ENCODE peak calls at places on chromosomes 2 and 18, in seven cellular contexts. W is upper lobe of left lung; R is hepatocyte; X is left ventricle myocardium inferior; U is CD4-positive, alpha-beta T cell; J is progenitor cell of endocrine pancreas; L is GM12865. N is an unnamed sample.

GRCh38 chr18:73366713-73367112 is 498.9 kb upstream of the NETO1 start:
- DNase-seq in W (no peak), X (no peak), J (no peak), L (no peak), R (no peak), U (no peak), N (no peak)

GRCh38 chr2:198852248-198852647 is 605.5 kb downstream of the SATB2 start:
- DNase-seq in X (no peak), U (no peak), R (no peak), W (no peak), L (no peak), J (no peak), N (no peak)

GRCh38 chr2:28193552-28194383 is 198.9 kb upstream of the FOSL2 start:
- DNase-seq in W (no peak), U (no peak), J (no peak), L (no peak), X (no peak), R (no peak), N (no peak)

GRCh38 chr18:34083910-34084309 is 140.8 kb downstream of the NOL4 start:
- DNase-seq in X (no peak), L (no peak), J (no peak), R (peak; percentile 3), W (no peak), U (no peak), N (no peak)

GRCh38 chr2:152336854-152337510 is 2.0 kb downstream of the FMNL2 start:
- DNase-seq in W (peak; percentile 31), L (no peak), U (no peak), X (no peak), R (peak; percentile 40), J (no peak), N (no peak)

GRCh38 chr2:238285653-238286082 is 2.7 kb downstream of the PER2 start:
- DNase-seq in U (no peak), J (no peak), R (peak; percentile 94), X (peak; percentile 60), L (no peak), W (peak; percentile 94), N (peak; percentile 53)

GRCh38 chr2:45962522-45962921 is 311.0 kb downstream of the PRKCE start:
- DNase-seq in L (no peak), R (peak; percentile 60), X (peak; percentile 72), J (no peak), W (no peak), U (no peak), N (no peak)

GRCh38 chr18:37210781-37211180 is 354.8 kb downstream of the CELF4 start:
- DNase-seq in R (no peak), J (no peak), U (no peak), L (no peak), X (no peak), W (no peak), N (no peak)

GRCh38 chr2:239819091-239819973 is 205.8 kb downstream of the NDUFA10 start:
- DNase-seq in X (no peak), U (no peak), J (peak; percentile 2), R (no peak), W (no peak), L (no peak), N (peak; percentile 34)

GRCh38 chr2:179263460-179264237 is 983 bp downstream of the SESTD1 start:
- DNase-seq in U (no peak), W (peak; percentile 51), J (peak; percentile 40), R (peak; percentile 64), X (peak; percentile 39), L (peak; percentile 30), N (peak; percentile 46)

GRCh38 chr2:168424112-168424951 is 31.7 kb upstream of the CERS6 start:
- DNase-seq in W (no peak), L (peak; percentile 18), U (no peak), J (no peak), X (no peak), R (no peak), N (no peak)

DNA sequence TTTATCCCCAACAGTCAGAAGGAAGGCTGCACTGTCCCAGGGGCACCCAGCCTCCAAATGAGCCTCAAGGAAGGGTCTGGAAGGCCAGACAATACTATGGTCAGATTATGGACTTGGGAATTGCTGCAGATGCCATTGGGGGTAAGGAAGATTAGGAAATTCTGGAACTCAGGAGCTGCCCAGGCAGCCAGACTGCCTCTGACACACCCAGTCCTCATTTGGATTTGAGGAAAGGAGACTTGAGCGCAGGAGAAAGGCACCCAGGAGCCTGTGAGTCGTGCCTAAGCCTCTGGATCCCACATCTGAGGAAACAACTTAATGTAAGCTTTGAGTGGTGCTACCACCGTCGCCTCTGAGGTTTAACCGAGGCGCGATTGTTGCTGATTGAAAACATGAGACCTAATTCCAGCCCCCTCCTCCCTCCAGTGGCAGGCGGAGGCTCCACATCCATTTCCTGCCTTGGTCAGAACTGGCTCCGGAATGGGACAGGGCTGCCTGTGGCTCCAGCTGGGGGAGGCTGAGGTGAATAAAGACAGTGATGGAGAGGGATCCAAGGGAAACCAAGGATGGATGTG is 176.8 kb upstream of the PKDCC start:
- DNase-seq in U (no peak), W (no peak), X (peak; percentile 26), J (no peak), L (no peak), R (no peak), N (no peak)
- TF ChIP-seq CTCF in U (no peak), W (no peak), X (peak; percentile 58), J (peak; percentile 40), L (no peak), R (peak; percentile 27), N (no peak)

DNA sequence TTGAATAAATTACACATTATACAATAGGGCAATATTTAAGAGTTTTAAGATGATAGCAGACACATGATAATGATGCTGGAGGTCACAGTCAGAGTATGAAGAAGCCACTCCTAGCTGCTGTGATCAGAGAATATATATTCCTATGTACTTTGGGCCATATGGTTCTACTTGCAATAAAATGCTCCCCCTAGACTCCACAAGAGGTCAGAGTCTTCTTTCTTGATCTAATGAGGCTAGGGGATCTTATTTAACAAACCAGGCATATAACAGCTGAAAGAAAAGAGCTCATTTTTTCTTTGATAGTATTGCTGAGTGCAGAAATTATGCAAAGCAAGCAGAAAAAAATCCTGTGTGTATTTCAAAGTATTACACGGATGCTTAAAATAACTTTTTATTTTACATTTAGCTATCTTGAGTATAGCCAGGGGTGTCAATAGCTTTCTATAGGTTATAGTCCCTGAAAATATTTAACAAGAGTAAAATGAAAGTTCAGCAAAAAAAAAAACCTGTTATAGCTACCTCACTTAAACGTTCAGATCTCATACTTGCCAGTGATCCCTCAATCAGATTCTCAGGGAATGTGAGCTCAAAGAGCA is 748.7 kb upstream of the CHAC2 start:
- DNase-seq in U (no peak), R (peak; percentile 13), W (no peak), J (no peak), L (no peak), X (no peak), N (no peak)
- TF ChIP-seq CTCF in U (no peak), R (peak; percentile 43), W (no peak), J (peak; percentile 30), L (no peak), X (peak; percentile 3), N (no peak)

DNA sequence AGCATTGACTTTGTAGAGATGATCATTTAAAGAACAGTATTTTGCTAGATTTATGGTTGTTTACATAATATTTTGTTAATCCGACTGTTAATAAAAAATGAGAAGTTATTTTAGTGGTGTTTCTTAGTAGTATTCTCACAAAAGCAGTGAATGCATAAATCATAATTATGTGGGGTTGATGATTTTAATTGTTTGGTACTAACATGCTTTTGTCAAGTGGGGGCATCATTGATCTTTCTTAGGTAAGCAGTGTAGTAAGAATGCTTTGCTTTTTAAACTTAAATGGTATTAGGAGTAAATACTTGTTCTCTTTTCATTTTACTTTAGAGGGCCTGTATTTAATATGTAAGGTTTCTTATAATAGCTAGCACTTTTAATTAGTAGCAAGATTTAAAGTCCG is 109.2 kb upstream of the OTX1 start:
- DNase-seq in R (no peak), X (no peak), L (no peak), J (no peak), W (no peak), U (no peak), N (no peak)
- TF ChIP-seq CTCF in R (peak; percentile 7), X (no peak), L (no peak), J (no peak), W (no peak), U (no peak), N (no peak)

DNA sequence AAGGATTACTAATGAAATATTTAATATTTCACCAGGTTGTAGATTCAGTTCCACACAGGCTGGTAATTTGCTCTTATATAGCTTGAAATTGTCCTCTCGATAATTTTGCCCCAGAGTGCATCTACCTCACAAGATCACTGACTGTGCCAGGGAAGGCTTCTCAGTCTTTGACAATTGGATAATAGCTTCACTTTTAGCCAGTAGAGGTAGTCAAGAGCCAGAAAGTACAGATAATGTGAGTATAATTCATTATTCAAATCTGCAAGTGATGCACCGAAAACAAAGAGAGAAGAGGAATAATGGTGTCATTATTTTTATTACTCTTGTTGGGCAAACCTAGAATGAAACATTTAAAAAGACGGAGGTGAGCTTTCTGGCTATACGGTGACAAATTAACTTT is 292.8 kb downstream of the EN1 start:
- DNase-seq in U (no peak), R (no peak), J (no peak), L (no peak), W (no peak), X (no peak), N (no peak)
- TF ChIP-seq CTCF in U (no peak), R (peak; percentile 19), J (peak; percentile 37), L (no peak), W (no peak), X (no peak), N (no peak)

DNA sequence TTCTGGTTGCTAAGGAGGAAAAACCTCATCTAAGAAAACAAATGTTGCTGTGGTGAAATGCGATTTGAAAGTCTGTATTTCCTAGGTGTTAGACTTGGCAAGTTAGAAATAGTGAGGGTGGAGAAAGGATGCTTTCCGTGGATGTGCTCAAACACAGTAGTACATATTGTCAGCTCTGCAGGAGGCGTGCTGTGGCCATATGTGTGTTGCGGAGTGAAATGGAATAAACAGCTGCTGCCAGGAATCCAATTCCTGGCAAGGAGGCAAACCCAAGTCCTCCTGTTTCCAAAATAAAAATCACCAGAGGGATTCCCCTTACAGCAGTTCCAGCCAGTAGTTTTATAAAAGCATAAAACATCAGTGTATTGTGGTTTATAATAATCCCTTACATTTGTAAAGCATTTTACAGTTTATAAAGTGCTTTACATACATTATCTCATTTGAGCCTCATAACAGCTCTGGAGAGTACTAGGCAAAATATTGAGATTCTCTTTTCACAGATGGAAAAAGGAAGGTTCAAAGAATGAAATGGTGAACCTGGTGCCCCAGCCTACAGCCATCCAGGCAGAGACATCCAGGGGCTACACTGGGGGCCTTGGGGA is 205.8 kb downstream of the AGPS start:
- DNase-seq in X (peak; percentile 44), L (no peak), R (peak; percentile 52), J (no peak), W (no peak), U (no peak), N (no peak)
- TF ChIP-seq CTCF in X (peak; percentile 5), L (no peak), R (no peak), J (no peak), W (no peak), U (no peak), N (no peak)

DNA sequence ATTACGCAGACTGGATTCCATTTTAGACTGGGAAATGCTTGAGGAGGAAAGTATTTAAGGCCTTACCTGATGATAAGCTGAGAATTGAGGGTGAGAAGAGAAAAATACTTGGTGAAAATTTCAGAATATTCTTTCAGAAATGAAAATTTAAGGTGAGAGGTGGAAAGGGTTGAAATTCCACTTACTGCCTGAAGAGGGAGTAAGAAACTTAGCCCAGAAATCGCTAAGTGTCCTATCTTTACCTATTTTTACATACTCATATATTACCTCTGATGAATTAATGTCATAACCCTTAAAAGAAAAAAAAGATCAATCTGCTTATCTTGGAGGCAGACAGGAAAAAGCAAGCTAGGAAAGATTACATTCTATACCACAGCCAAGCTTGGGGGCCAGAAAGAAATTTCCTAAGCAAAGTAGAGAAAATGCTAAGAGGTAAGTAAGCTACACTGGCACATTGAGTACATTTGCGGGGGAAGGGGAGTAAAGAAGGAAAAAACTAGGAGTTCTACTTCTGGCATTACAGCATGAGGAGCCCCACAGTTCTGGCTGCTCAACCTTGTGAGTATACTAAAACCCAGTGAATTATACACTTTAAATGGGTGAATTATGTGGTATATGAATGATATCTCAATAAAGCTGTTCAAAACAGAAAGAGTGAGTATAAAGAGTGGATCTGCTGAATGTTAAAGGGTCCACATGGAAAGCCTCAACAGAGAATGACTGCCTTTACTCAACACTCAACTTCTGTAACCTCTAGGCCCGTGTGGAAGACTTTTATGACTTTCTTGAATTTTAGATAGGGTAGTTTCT is 33.8 kb downstream of the SMC6 start:
- DNase-seq in J (no peak), W (no peak), L (peak; percentile 19), R (peak; percentile 22), U (no peak), X (no peak), N (no peak)
- TF ChIP-seq CTCF in J (peak; percentile 73), W (peak; percentile 68), L (peak; percentile 63), R (peak; percentile 77), U (peak; percentile 87), X (peak; percentile 90), N (peak; percentile 89)

N was measured in mesothelial cell of epicardium.